ENCODE peak calls at places on chromosomes 16 and 17, in ten cellular contexts. One of them, this sample, is unnamed.
A peak's percentile ranks its signal among the peaks of the same experiment; 100 is the strongest.

GRCh38 chr16:57379579-57379978 is 7.3 kb downstream of the CX3CL1 start:
- DNase-seq in T-helper 17 cell: no peak
- DNase-seq in effector memory CD4-positive, alpha-beta T cell: no peak
- DNase-seq in glutamatergic neuron: no peak
- DNase-seq in stimulated activated CD4-positive, alpha-beta T cell treated with anti-CD3 and anti-CD28 coated beads, Interleukin-1b, Interleukin-23, amount 100 ng/mL, for 4 hours: no peak
- DNase-seq in Caco-2: no peak
- DNase-seq in HFFc6: no peak
- DNase-seq in stimulated activated CD8-positive, alpha-beta memory T cell treated with anti-CD3 and anti-CD28 coated beads, Interleukin-15, amount 100 ng/mL, for 24 hours: no peak
- DNase-seq in DMS 273 treated with DMSO at 0.1 percent for 48 hours: no peak
- DNase-seq in GM13977: no peak
- DNase-seq in this sample: no peak

GRCh38 chr17:41403409-41404023 is 6.1 kb upstream of the KRT31 start:
- DNase-seq in glutamatergic neuron: no peak
- DNase-seq in HFFc6: peak; percentile 8
- DNase-seq in effector memory CD4-positive, alpha-beta T cell: no peak
- DNase-seq in GM13977: no peak
- DNase-seq in stimulated activated CD4-positive, alpha-beta T cell treated with anti-CD3 and anti-CD28 coated beads, Interleukin-1b, Interleukin-23, amount 100 ng/mL, for 4 hours: no peak
- DNase-seq in Caco-2: no peak
- DNase-seq in T-helper 17 cell: no peak
- DNase-seq in DMS 273 treated with DMSO at 0.1 percent for 48 hours: no peak
- DNase-seq in stimulated activated CD8-positive, alpha-beta memory T cell treated with anti-CD3 and anti-CD28 coated beads, Interleukin-15, amount 100 ng/mL, for 24 hours: no peak
- DNase-seq in this sample: no peak

GRCh38 chr17:80881321-80881720 is 110.3 kb upstream of the CHMP6 start:
- DNase-seq in stimulated activated CD4-positive, alpha-beta T cell treated with anti-CD3 and anti-CD28 coated beads, Interleukin-1b, Interleukin-23, amount 100 ng/mL, for 4 hours: no peak
- DNase-seq in DMS 273 treated with DMSO at 0.1 percent for 48 hours: no peak
- DNase-seq in Caco-2: no peak
- DNase-seq in HFFc6: no peak
- DNase-seq in GM13977: no peak
- DNase-seq in stimulated activated CD8-positive, alpha-beta memory T cell treated with anti-CD3 and anti-CD28 coated beads, Interleukin-15, amount 100 ng/mL, for 24 hours: no peak
- DNase-seq in glutamatergic neuron: no peak
- DNase-seq in T-helper 17 cell: no peak
- DNase-seq in effector memory CD4-positive, alpha-beta T cell: no peak
- DNase-seq in this sample: no peak

GRCh38 chr16:86768999-86769398 is 190.7 kb downstream of the FOXL1 start:
- DNase-seq in T-helper 17 cell: no peak
- DNase-seq in DMS 273 treated with DMSO at 0.1 percent for 48 hours: no peak
- DNase-seq in GM13977: no peak
- DNase-seq in stimulated activated CD8-positive, alpha-beta memory T cell treated with anti-CD3 and anti-CD28 coated beads, Interleukin-15, amount 100 ng/mL, for 24 hours: no peak
- DNase-seq in HFFc6: no peak
- DNase-seq in effector memory CD4-positive, alpha-beta T cell: no peak
- DNase-seq in Caco-2: no peak
- DNase-seq in stimulated activated CD4-positive, alpha-beta T cell treated with anti-CD3 and anti-CD28 coated beads, Interleukin-1b, Interleukin-23, amount 100 ng/mL, for 4 hours: no peak
- DNase-seq in glutamatergic neuron: no peak
- DNase-seq in this sample: no peak

GRCh38 chr17:50134206-50135110 is 4.5 kb upstream of the SAMD14 start:
- DNase-seq in T-helper 17 cell: no peak
- DNase-seq in GM13977: no peak
- DNase-seq in stimulated activated CD8-positive, alpha-beta memory T cell treated with anti-CD3 and anti-CD28 coated beads, Interleukin-15, amount 100 ng/mL, for 24 hours: no peak
- DNase-seq in glutamatergic neuron: no peak
- DNase-seq in stimulated activated CD4-positive, alpha-beta T cell treated with anti-CD3 and anti-CD28 coated beads, Interleukin-1b, Interleukin-23, amount 100 ng/mL, for 4 hours: no peak
- DNase-seq in Caco-2: no peak
- DNase-seq in effector memory CD4-positive, alpha-beta T cell: no peak
- DNase-seq in HFFc6: peak; percentile 34
- DNase-seq in DMS 273 treated with DMSO at 0.1 percent for 48 hours: no peak
- DNase-seq in this sample: no peak

GRCh38 chr17:80430446-80431245 is 15.7 kb downstream of the ENDOV start:
- DNase-seq in Caco-2: no peak
- DNase-seq in glutamatergic neuron: no peak
- DNase-seq in GM13977: no peak
- DNase-seq in HFFc6: no peak
- DNase-seq in T-helper 17 cell: no peak
- DNase-seq in DMS 273 treated with DMSO at 0.1 percent for 48 hours: no peak
- DNase-seq in effector memory CD4-positive, alpha-beta T cell: no peak
- DNase-seq in stimulated activated CD4-positive, alpha-beta T cell treated with anti-CD3 and anti-CD28 coated beads, Interleukin-1b, Interleukin-23, amount 100 ng/mL, for 4 hours: no peak
- DNase-seq in stimulated activated CD8-positive, alpha-beta memory T cell treated with anti-CD3 and anti-CD28 coated beads, Interleukin-15, amount 100 ng/mL, for 24 hours: no peak
- DNase-seq in this sample: no peak

GRCh38 chr17:48441231-48441711 is 11.3 kb upstream of the SKAP1 start:
- DNase-seq in effector memory CD4-positive, alpha-beta T cell: peak; percentile 33
- DNase-seq in glutamatergic neuron: no peak
- DNase-seq in GM13977: peak; percentile 67
- DNase-seq in stimulated activated CD8-positive, alpha-beta memory T cell treated with anti-CD3 and anti-CD28 coated beads, Interleukin-15, amount 100 ng/mL, for 24 hours: no peak
- DNase-seq in DMS 273 treated with DMSO at 0.1 percent for 48 hours: no peak
- DNase-seq in stimulated activated CD4-positive, alpha-beta T cell treated with anti-CD3 and anti-CD28 coated beads, Interleukin-1b, Interleukin-23, amount 100 ng/mL, for 4 hours: peak; percentile 21
- DNase-seq in T-helper 17 cell: peak; percentile 26
- DNase-seq in HFFc6: no peak
- DNase-seq in Caco-2: no peak
- DNase-seq in this sample: peak; percentile 60

GRCh38 chr16:89300311-89300975 is 82.9 kb downstream of the ZNF778 start:
- DNase-seq in GM13977: no peak
- DNase-seq in T-helper 17 cell: no peak
- DNase-seq in HFFc6: no peak
- DNase-seq in stimulated activated CD8-positive, alpha-beta memory T cell treated with anti-CD3 and anti-CD28 coated beads, Interleukin-15, amount 100 ng/mL, for 24 hours: no peak
- DNase-seq in glutamatergic neuron: no peak
- DNase-seq in DMS 273 treated with DMSO at 0.1 percent for 48 hours: no peak
- DNase-seq in Caco-2: no peak
- DNase-seq in stimulated activated CD4-positive, alpha-beta T cell treated with anti-CD3 and anti-CD28 coated beads, Interleukin-1b, Interleukin-23, amount 100 ng/mL, for 4 hours: no peak
- DNase-seq in effector memory CD4-positive, alpha-beta T cell: no peak
- DNase-seq in this sample: no peak

GRCh38 chr16:74724820-74725549 is 24.3 kb upstream of the MLKL start:
- DNase-seq in Caco-2: no peak
- DNase-seq in stimulated activated CD8-positive, alpha-beta memory T cell treated with anti-CD3 and anti-CD28 coated beads, Interleukin-15, amount 100 ng/mL, for 24 hours: no peak
- DNase-seq in glutamatergic neuron: no peak
- DNase-seq in stimulated activated CD4-positive, alpha-beta T cell treated with anti-CD3 and anti-CD28 coated beads, Interleukin-1b, Interleukin-23, amount 100 ng/mL, for 4 hours: no peak
- DNase-seq in HFFc6: peak; percentile 67
- DNase-seq in GM13977: no peak
- DNase-seq in effector memory CD4-positive, alpha-beta T cell: no peak
- DNase-seq in DMS 273 treated with DMSO at 0.1 percent for 48 hours: no peak
- DNase-seq in T-helper 17 cell: no peak
- DNase-seq in this sample: no peak

GRCh38 chr16:11349599-11350276 is 4.5 kb downstream of the RMI2 start:
- DNase-seq in GM13977: no peak
- DNase-seq in Caco-2: no peak
- DNase-seq in HFFc6: peak; percentile 81
- DNase-seq in T-helper 17 cell: no peak
- DNase-seq in effector memory CD4-positive, alpha-beta T cell: no peak
- DNase-seq in DMS 273 treated with DMSO at 0.1 percent for 48 hours: no peak
- DNase-seq in glutamatergic neuron: no peak
- DNase-seq in stimulated activated CD4-positive, alpha-beta T cell treated with anti-CD3 and anti-CD28 coated beads, Interleukin-1b, Interleukin-23, amount 100 ng/mL, for 4 hours: no peak
- DNase-seq in stimulated activated CD8-positive, alpha-beta memory T cell treated with anti-CD3 and anti-CD28 coated beads, Interleukin-15, amount 100 ng/mL, for 24 hours: no peak
- DNase-seq in this sample: no peak

GRCh38 chr16:30142672-30143346 is 19.8 kb upstream of the MAPK3 start:
- DNase-seq in stimulated activated CD8-positive, alpha-beta memory T cell treated with anti-CD3 and anti-CD28 coated beads, Interleukin-15, amount 100 ng/mL, for 24 hours: no peak
- DNase-seq in GM13977: no peak
- DNase-seq in T-helper 17 cell: no peak
- DNase-seq in Caco-2: no peak
- DNase-seq in glutamatergic neuron: no peak
- DNase-seq in DMS 273 treated with DMSO at 0.1 percent for 48 hours: no peak
- DNase-seq in stimulated activated CD4-positive, alpha-beta T cell treated with anti-CD3 and anti-CD28 coated beads, Interleukin-1b, Interleukin-23, amount 100 ng/mL, for 4 hours: no peak
- DNase-seq in effector memory CD4-positive, alpha-beta T cell: no peak
- DNase-seq in HFFc6: no peak
- DNase-seq in this sample: peak; percentile 39

GRCh38 chr16:81035398-81035974 is at the start of gene ATMIN:
- DNase-seq in glutamatergic neuron: peak; percentile 92
- DNase-seq in HFFc6: peak; percentile 60
- DNase-seq in effector memory CD4-positive, alpha-beta T cell: peak; percentile 80
- DNase-seq in DMS 273 treated with DMSO at 0.1 percent for 48 hours: peak; percentile 39
- DNase-seq in stimulated activated CD8-positive, alpha-beta memory T cell treated with anti-CD3 and anti-CD28 coated beads, Interleukin-15, amount 100 ng/mL, for 24 hours: peak; percentile 78
- DNase-seq in stimulated activated CD4-positive, alpha-beta T cell treated with anti-CD3 and anti-CD28 coated beads, Interleukin-1b, Interleukin-23, amount 100 ng/mL, for 4 hours: peak; percentile 83
- DNase-seq in Caco-2: peak; percentile 85
- DNase-seq in GM13977: peak; percentile 98
- DNase-seq in T-helper 17 cell: peak; percentile 88
- DNase-seq in this sample: peak; percentile 84

GRCh38 chr17:74140282-74140681 is 63.2 kb upstream of the RPL38 start:
- DNase-seq in glutamatergic neuron: no peak
- DNase-seq in GM13977: no peak
- DNase-seq in effector memory CD4-positive, alpha-beta T cell: no peak
- DNase-seq in T-helper 17 cell: no peak
- DNase-seq in HFFc6: no peak
- DNase-seq in stimulated activated CD4-positive, alpha-beta T cell treated with anti-CD3 and anti-CD28 coated beads, Interleukin-1b, Interleukin-23, amount 100 ng/mL, for 4 hours: no peak
- DNase-seq in Caco-2: no peak
- DNase-seq in stimulated activated CD8-positive, alpha-beta memory T cell treated with anti-CD3 and anti-CD28 coated beads, Interleukin-15, amount 100 ng/mL, for 24 hours: no peak
- DNase-seq in DMS 273 treated with DMSO at 0.1 percent for 48 hours: no peak
- DNase-seq in this sample: no peak

GRCh38 chr16:524274-525011 is 3.1 kb upstream of the CAPN15 start:
- DNase-seq in HFFc6: no peak
- DNase-seq in GM13977: no peak
- DNase-seq in stimulated activated CD4-positive, alpha-beta T cell treated with anti-CD3 and anti-CD28 coated beads, Interleukin-1b, Interleukin-23, amount 100 ng/mL, for 4 hours: no peak
- DNase-seq in glutamatergic neuron: no peak
- DNase-seq in DMS 273 treated with DMSO at 0.1 percent for 48 hours: no peak
- DNase-seq in stimulated activated CD8-positive, alpha-beta memory T cell treated with anti-CD3 and anti-CD28 coated beads, Interleukin-15, amount 100 ng/mL, for 24 hours: no peak
- DNase-seq in T-helper 17 cell: no peak
- DNase-seq in Caco-2: no peak
- DNase-seq in effector memory CD4-positive, alpha-beta T cell: no peak
- DNase-seq in this sample: no peak

GRCh38 chr16:252366-253337 is 18.0 kb downstream of the FAM234A start:
- DNase-seq in T-helper 17 cell: no peak
- DNase-seq in stimulated activated CD8-positive, alpha-beta memory T cell treated with anti-CD3 and anti-CD28 coated beads, Interleukin-15, amount 100 ng/mL, for 24 hours: no peak
- DNase-seq in HFFc6: no peak
- DNase-seq in glutamatergic neuron: no peak
- DNase-seq in stimulated activated CD4-positive, alpha-beta T cell treated with anti-CD3 and anti-CD28 coated beads, Interleukin-1b, Interleukin-23, amount 100 ng/mL, for 4 hours: no peak
- DNase-seq in effector memory CD4-positive, alpha-beta T cell: no peak
- DNase-seq in DMS 273 treated with DMSO at 0.1 percent for 48 hours: no peak
- DNase-seq in GM13977: peak; percentile 69
- DNase-seq in Caco-2: no peak
- DNase-seq in this sample: no peak

GRCh38 chr16:74748042-74748709 is 26.4 kb downstream of the FA2H start:
- DNase-seq in stimulated activated CD4-positive, alpha-beta T cell treated with anti-CD3 and anti-CD28 coated beads, Interleukin-1b, Interleukin-23, amount 100 ng/mL, for 4 hours: no peak
- DNase-seq in Caco-2: no peak
- DNase-seq in effector memory CD4-positive, alpha-beta T cell: no peak
- DNase-seq in stimulated activated CD8-positive, alpha-beta memory T cell treated with anti-CD3 and anti-CD28 coated beads, Interleukin-15, amount 100 ng/mL, for 24 hours: no peak
- DNase-seq in T-helper 17 cell: no peak
- DNase-seq in GM13977: no peak
- DNase-seq in glutamatergic neuron: no peak
- DNase-seq in HFFc6: no peak
- DNase-seq in DMS 273 treated with DMSO at 0.1 percent for 48 hours: no peak
- DNase-seq in this sample: no peak

GRCh38 chr16:79797486-79797885 is 196.9 kb upstream of the MAF start:
- DNase-seq in effector memory CD4-positive, alpha-beta T cell: no peak
- DNase-seq in stimulated activated CD4-positive, alpha-beta T cell treated with anti-CD3 and anti-CD28 coated beads, Interleukin-1b, Interleukin-23, amount 100 ng/mL, for 4 hours: no peak
- DNase-seq in HFFc6: no peak
- DNase-seq in T-helper 17 cell: no peak
- DNase-seq in DMS 273 treated with DMSO at 0.1 percent for 48 hours: no peak
- DNase-seq in glutamatergic neuron: no peak
- DNase-seq in stimulated activated CD8-positive, alpha-beta memory T cell treated with anti-CD3 and anti-CD28 coated beads, Interleukin-15, amount 100 ng/mL, for 24 hours: no peak
- DNase-seq in GM13977: no peak
- DNase-seq in Caco-2: no peak
- DNase-seq in this sample: no peak

GRCh38 chr17:57243171-57243622 is 13.1 kb upstream of the MSI2 start:
- DNase-seq in T-helper 17 cell: peak; percentile 60
- DNase-seq in glutamatergic neuron: peak; percentile 75
- DNase-seq in Caco-2: peak; percentile 65
- DNase-seq in GM13977: peak; percentile 81
- DNase-seq in effector memory CD4-positive, alpha-beta T cell: peak; percentile 54
- DNase-seq in stimulated activated CD4-positive, alpha-beta T cell treated with anti-CD3 and anti-CD28 coated beads, Interleukin-1b, Interleukin-23, amount 100 ng/mL, for 4 hours: peak; percentile 75
- DNase-seq in HFFc6: peak; percentile 48
- DNase-seq in DMS 273 treated with DMSO at 0.1 percent for 48 hours: peak; percentile 27
- DNase-seq in stimulated activated CD8-positive, alpha-beta memory T cell treated with anti-CD3 and anti-CD28 coated beads, Interleukin-15, amount 100 ng/mL, for 24 hours: peak; percentile 51
- DNase-seq in this sample: peak; percentile 75

GRCh38 chr17:48541574-48542113 is 3.3 kb downstream of the HOXB2 start:
- DNase-seq in DMS 273 treated with DMSO at 0.1 percent for 48 hours: no peak
- DNase-seq in Caco-2: no peak
- DNase-seq in GM13977: peak; percentile 72
- DNase-seq in stimulated activated CD4-positive, alpha-beta T cell treated with anti-CD3 and anti-CD28 coated beads, Interleukin-1b, Interleukin-23, amount 100 ng/mL, for 4 hours: no peak
- DNase-seq in effector memory CD4-positive, alpha-beta T cell: no peak
- DNase-seq in stimulated activated CD8-positive, alpha-beta memory T cell treated with anti-CD3 and anti-CD28 coated beads, Interleukin-15, amount 100 ng/mL, for 24 hours: no peak
- DNase-seq in glutamatergic neuron: peak; percentile 36
- DNase-seq in HFFc6: no peak
- DNase-seq in T-helper 17 cell: peak; percentile 35
- DNase-seq in this sample: peak; percentile 24

GRCh38 chr16:79067600-79067999 is 532.9 kb downstream of the MAF start:
- DNase-seq in T-helper 17 cell: no peak
- DNase-seq in stimulated activated CD4-positive, alpha-beta T cell treated with anti-CD3 and anti-CD28 coated beads, Interleukin-1b, Interleukin-23, amount 100 ng/mL, for 4 hours: no peak
- DNase-seq in glutamatergic neuron: no peak
- DNase-seq in stimulated activated CD8-positive, alpha-beta memory T cell treated with anti-CD3 and anti-CD28 coated beads, Interleukin-15, amount 100 ng/mL, for 24 hours: no peak
- DNase-seq in Caco-2: no peak
- DNase-seq in HFFc6: no peak
- DNase-seq in effector memory CD4-positive, alpha-beta T cell: no peak
- DNase-seq in GM13977: no peak
- DNase-seq in DMS 273 treated with DMSO at 0.1 percent for 48 hours: no peak
- DNase-seq in this sample: no peak

GRCh38 chr17:43935204-43935925 is 6.9 kb downstream of the PPY start:
- DNase-seq in DMS 273 treated with DMSO at 0.1 percent for 48 hours: no peak
- DNase-seq in stimulated activated CD4-positive, alpha-beta T cell treated with anti-CD3 and anti-CD28 coated beads, Interleukin-1b, Interleukin-23, amount 100 ng/mL, for 4 hours: no peak
- DNase-seq in stimulated activated CD8-positive, alpha-beta memory T cell treated with anti-CD3 and anti-CD28 coated beads, Interleukin-15, amount 100 ng/mL, for 24 hours: no peak
- DNase-seq in HFFc6: no peak
- DNase-seq in Caco-2: no peak
- DNase-seq in glutamatergic neuron: no peak
- DNase-seq in effector memory CD4-positive, alpha-beta T cell: no peak
- DNase-seq in GM13977: no peak
- DNase-seq in T-helper 17 cell: no peak
- DNase-seq in this sample: no peak

This sample was measured in effector memory CD8-positive, alpha-beta T cell.